ENCODE peak calls at places on chromosomes 6 and 20, in four cellular contexts. K is GM12878, V is HL-60, C is K562. Y is an unnamed sample.
A peak's percentile ranks its signal among the peaks of the same experiment; 100 is the strongest.

GRCh38 chr6:313917-314316 is 21.6 kb downstream of the DUSP22 start:
- DNase-seq in K (no peak), V (no peak), C (no peak), Y (no peak)

GRCh38 chr6:66985816-66986215 is 1278.8 kb upstream of the EYS start:
- DNase-seq in K (no peak), V (no peak), C (no peak), Y (no peak)

GRCh38 chr20:37911838-37912273 is 8.9 kb downstream of the VSTM2L start:
- DNase-seq in K (no peak), V (no peak), C (peak; percentile 53), Y (no peak)

GRCh38 chr20:4896971-4897497 is 104.3 kb downstream of the SLC23A2 start:
- DNase-seq in K (no peak), V (peak; percentile 54), C (no peak), Y (no peak)

GRCh38 chr6:5088780-5089179 is 3.6 kb downstream of the PPP1R3G start:
- DNase-seq in K (no peak), V (no peak), C (no peak), Y (no peak)

GRCh38 chr20:17674722-17675518 is 7.1 kb downstream of the RRBP1 start:
- DNase-seq in K (no peak), V (no peak), C (no peak), Y (no peak)

GRCh38 chr6:54291738-54292137 is 16.5 kb upstream of the TINAG start:
- DNase-seq in K (peak; percentile 25), V (no peak), C (no peak), Y (no peak)

GRCh38 chr20:57882451-57883161 is 172.8 kb upstream of the PMEPA1 start:
- DNase-seq in K (no peak), V (no peak), C (no peak), Y (no peak)

GRCh38 chr20:21505161-21505809 is 8.6 kb downstream of the NKX2-2 start:
- DNase-seq in K (no peak), V (peak; percentile 64), C (peak; percentile 69), Y (peak; percentile 81)

GRCh38 chr6:166466178-166467122 is 83.7 kb upstream of the MPC1 start:
- DNase-seq in K (no peak), V (no peak), C (no peak), Y (no peak)

GRCh38 chr20:43926287-43926686 is 11.6 kb downstream of the TOX2 start:
- DNase-seq in K (no peak), V (no peak), C (no peak), Y (no peak)

GRCh38 chr6:17318435-17319165 is 37.4 kb downstream of the RBM24 start:
- DNase-seq in K (no peak), V (no peak), C (no peak), Y (no peak)

GRCh38 chr6:117951783-117952182 is 44.7 kb downstream of the SLC35F1 start:
- DNase-seq in K (no peak), V (no peak), C (no peak), Y (no peak)

GRCh38 chr6:15913001-15913400 is 215.9 kb upstream of the MYLIP start:
- DNase-seq in K (no peak), V (no peak), C (no peak), Y (no peak)

GRCh38 chr6:170233304-170234205 is 57.3 kb downstream of the DLL1 start:
- DNase-seq in K (no peak), V (no peak), C (no peak), Y (no peak)

GRCh38 chr20:62977613-62978558 is 25.4 kb downstream of the SLC17A9 start:
- DNase-seq in K (peak; percentile 71), V (no peak), C (peak; percentile 67), Y (peak; percentile 79)

GRCh38 chr6:89481695-89482094 is 48.7 kb downstream of the ANKRD6 start:
- DNase-seq in K (no peak), V (no peak), C (no peak), Y (no peak)

GRCh38 chr20:23727016-23727415 is 23.7 kb downstream of the CST1 start:
- DNase-seq in K (no peak), V (no peak), C (no peak), Y (no peak)

GRCh38 chr20:25300496-25301170 is 52.7 kb downstream of the PYGB start:
- DNase-seq in K (no peak), V (no peak), C (no peak), Y (no peak)

GRCh38 chr6:2970753-2971419 is 481 bp downstream of the SERPINB6 start:
- DNase-seq in K (no peak), V (peak; percentile 46), C (peak; percentile 94), Y (no peak)

GRCh38 chr6:13156381-13156780 is 172.0 kb downstream of the TBC1D7 start:
- DNase-seq in K (no peak), V (no peak), C (no peak), Y (no peak)

GRCh38 chr6:170160628-170161611 is 130.0 kb downstream of the DLL1 start:
- DNase-seq in K (no peak), V (no peak), C (no peak), Y (no peak)

GRCh38 chr20:47931002-47931401 is 145.7 kb upstream of the SULF2 start:
- DNase-seq in K (no peak), V (no peak), C (no peak), Y (no peak)

GRCh38 chr6:4162345-4162744 is 27.0 kb upstream of the ECI2 start:
- DNase-seq in K (no peak), V (no peak), C (peak; percentile 42), Y (no peak)

GRCh38 chr6:135871878-135872277 is 20.4 kb downstream of the PDE7B start:
- DNase-seq in K (no peak), V (no peak), C (no peak), Y (no peak)

GRCh38 chr20:63519765-63520593 is 586 bp upstream of the PPDPF start:
- DNase-seq in K (no peak), V (no peak), C (peak; percentile 75), Y (no peak)

DNA sequence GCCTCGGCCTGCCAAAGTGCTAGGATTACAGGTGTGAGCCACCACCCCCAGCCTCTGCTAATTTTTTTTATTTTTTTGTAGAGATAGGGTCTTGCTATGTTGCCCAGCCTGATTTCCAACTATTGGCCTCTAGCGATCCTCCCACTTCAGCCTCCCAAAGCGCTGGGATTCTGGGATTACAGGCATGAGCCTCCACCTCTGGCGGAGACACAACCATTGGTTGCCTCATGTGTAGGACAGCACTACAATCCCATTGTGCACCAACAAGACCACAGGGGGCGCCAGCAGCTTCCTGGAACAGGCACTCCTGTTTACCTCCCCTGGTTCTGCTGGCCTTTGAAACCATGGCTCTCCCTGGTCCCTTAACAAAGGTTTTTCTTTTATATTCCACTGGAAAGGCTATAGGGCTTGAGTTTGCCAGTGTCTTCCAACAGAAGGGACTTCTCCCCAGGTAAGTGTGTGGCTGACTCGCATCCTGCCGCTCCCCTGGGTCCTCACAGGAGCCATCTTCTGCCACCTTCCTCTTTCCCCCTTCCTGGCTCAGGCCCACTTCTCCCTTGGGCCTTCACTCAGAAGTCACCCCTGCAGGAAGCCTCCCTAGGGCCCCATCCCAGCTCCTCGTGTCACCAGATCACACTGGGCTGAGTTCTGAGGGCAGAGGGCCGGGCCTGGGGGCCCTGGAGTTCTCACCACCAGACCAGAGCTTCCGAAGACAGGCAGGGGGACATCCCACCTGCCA is 39.2 kb upstream of the TLDC2 start:
- DNase-seq in K (no peak), V (peak; percentile 92), C (peak; percentile 75), Y (peak; percentile 60)
- TF ChIP-seq SPI1 in K (peak; percentile 34), V (peak; percentile 67), C (no peak), Y (peak; percentile 40)

DNA sequence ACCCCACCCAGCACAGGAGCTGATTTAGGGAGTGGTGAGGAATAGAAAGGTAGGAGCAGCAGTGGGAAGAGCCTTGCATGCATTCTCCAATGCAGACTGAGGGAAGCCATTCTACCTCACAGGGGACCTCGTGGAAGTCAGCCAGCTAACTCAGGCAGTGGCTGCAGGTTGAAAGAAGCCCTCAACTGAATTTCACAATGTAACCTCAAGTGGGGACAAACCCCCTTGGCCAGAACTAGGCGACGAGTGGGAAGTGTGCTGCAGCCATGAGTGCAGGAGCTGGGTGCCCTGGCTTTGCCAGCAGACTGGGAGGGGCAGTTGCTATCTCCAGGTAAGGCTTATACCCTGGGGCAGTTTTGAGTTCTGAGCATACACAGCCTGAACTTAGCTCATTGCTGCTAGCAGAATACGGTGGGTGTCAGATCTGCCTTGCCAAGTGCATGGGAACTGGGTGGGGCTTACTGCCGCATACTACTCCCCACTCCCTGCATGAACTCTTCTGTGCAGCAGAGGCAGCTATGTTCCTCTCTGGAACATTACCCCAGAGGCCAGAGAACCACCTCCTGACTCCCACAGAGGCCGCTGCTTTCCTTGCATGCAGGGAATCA is 126.5 kb downstream of the CDK19 start:
- DNase-seq in K (no peak), V (peak; percentile 64), C (no peak), Y (no peak)
- TF ChIP-seq SPI1 in K (no peak), V (no peak), C (no peak), Y (no peak)

GRCh38 chr20:50788868-50789125 is 6.1 kb upstream of the BCAS4 start:
- DNase-seq in K (no peak), V (no peak), C (no peak), Y (no peak)
- TF ChIP-seq SPI1 in K (no peak), V (no peak), C (no peak), Y (no peak)

GRCh38 chr6:133130863-133131262 is 110.3 kb upstream of the EYA4 start:
- DNase-seq in K (no peak), V (no peak), C (no peak), Y (no peak)
- TF ChIP-seq SPI1 in K (no peak), V (no peak), C (no peak), Y (no peak)

GRCh38 chr6:79467716-79468115 is 69.5 kb downstream of the LCA5 start:
- DNase-seq in K (no peak), V (no peak), C (no peak), Y (no peak)
- TF ChIP-seq SPI1 in K (no peak), V (no peak), C (no peak), Y (no peak)

GRCh38 chr6:79712144-79712543 is 81.0 kb downstream of the SH3BGRL2 start:
- DNase-seq in K (no peak), V (no peak), C (no peak), Y (no peak)

GRCh38 chr6:79710127-79710526 is 79.0 kb downstream of the SH3BGRL2 start:
- DNase-seq in K (no peak), V (no peak), C (no peak), Y (no peak)

GRCh38 chr6:79712616-79713015 is 81.5 kb downstream of the SH3BGRL2 start:
- DNase-seq in K (no peak), V (no peak), C (no peak), Y (no peak)

GRCh38 chr6:79711167-79711566 is 80.0 kb downstream of the SH3BGRL2 start:
- DNase-seq in K (no peak), V (no peak), C (no peak), Y (no peak)

DNA sequence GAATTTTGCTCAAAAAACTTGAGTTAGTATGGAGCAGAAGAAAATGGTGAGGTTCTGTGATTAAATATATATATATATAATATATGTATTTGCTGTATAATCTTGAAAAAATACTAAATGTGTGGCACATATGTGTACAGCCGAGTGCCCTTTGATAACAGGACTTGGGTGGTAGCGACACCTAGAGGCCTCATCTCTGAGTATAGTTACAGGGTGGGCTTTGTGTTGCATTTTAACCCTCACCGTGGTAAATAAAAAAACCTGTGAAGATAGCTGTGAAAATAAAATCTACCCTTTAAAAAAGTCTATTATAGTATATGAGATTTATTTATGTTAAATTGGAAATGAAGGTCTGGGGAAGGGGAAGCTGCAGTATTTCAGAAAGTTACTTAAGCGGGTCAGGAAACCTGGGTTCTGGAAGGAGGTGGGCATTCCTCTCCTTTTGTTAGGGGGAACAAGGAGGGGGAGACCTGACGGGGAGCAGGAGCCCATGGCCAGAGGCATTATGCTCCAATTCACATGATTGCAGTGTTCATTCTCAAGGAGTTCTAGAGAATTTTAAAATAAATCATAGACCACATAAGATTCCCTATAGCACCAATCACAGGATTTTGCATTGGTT is 82.7 kb downstream of the SH3BGRL2 start:
- DNase-seq in K (no peak), V (peak; percentile 17), C (peak; percentile 51), Y (no peak)
- TF ChIP-seq SPI1 in K (no peak), V (no peak), C (no peak), Y (no peak)